ENCODE peak calls at places on chromosomes 1 and 21, in nine cellular contexts. One of them, this sample, is unnamed.

GRCh38 chr1:96944743-96945142 is 223.2 kb downstream of the PTBP2 start:
- DNase-seq in endothelial cell: no peak
- DNase-seq in lower lobe of right lung: no peak
- DNase-seq in AG04450: no peak
- DNase-seq in HFFc6: no peak
- DNase-seq in transverse colon: no peak
- DNase-seq in HFF-Myc: no peak
- DNase-seq in mucosa of descending colon: no peak
- DNase-seq in cardiac muscle cell: no peak
- DNase-seq in this sample: no peak

GRCh38 chr1:206867716-206868115 is 2.3 kb downstream of the IL20 start:
- DNase-seq in endothelial cell: no peak
- DNase-seq in lower lobe of right lung: no peak
- DNase-seq in AG04450: no peak
- DNase-seq in HFFc6: no peak
- DNase-seq in transverse colon: no peak
- DNase-seq in HFF-Myc: no peak
- DNase-seq in mucosa of descending colon: no peak
- DNase-seq in cardiac muscle cell: no peak
- DNase-seq in this sample: no peak

GRCh38 chr1:214003233-214003632 is 15.5 kb downstream of the PROX1 start:
- DNase-seq in endothelial cell: no peak
- DNase-seq in lower lobe of right lung: no peak
- DNase-seq in AG04450: no peak
- DNase-seq in HFFc6: no peak
- DNase-seq in transverse colon: no peak
- DNase-seq in HFF-Myc: no peak
- DNase-seq in mucosa of descending colon: no peak
- DNase-seq in cardiac muscle cell: no peak
- DNase-seq in this sample: no peak

GRCh38 chr1:236523704-236524141 is at the start of gene LGALS8:
- DNase-seq in endothelial cell: peak; percentile 80
- DNase-seq in lower lobe of right lung: peak; percentile 95
- DNase-seq in AG04450: peak; percentile 53
- DNase-seq in HFFc6: peak; percentile 82
- DNase-seq in transverse colon: peak; percentile 88
- DNase-seq in HFF-Myc: no peak
- DNase-seq in mucosa of descending colon: peak; percentile 92
- DNase-seq in cardiac muscle cell: peak; percentile 89
- DNase-seq in this sample: peak; percentile 63

GRCh38 chr1:210731193-210731592 is 402.5 kb downstream of the HHAT start:
- DNase-seq in endothelial cell: no peak
- DNase-seq in lower lobe of right lung: no peak
- DNase-seq in AG04450: no peak
- DNase-seq in HFFc6: no peak
- DNase-seq in transverse colon: no peak
- DNase-seq in HFF-Myc: no peak
- DNase-seq in mucosa of descending colon: no peak
- DNase-seq in cardiac muscle cell: no peak
- DNase-seq in this sample: no peak

GRCh38 chr21:35559128-35559831 is 501.0 kb downstream of the SETD4 start:
- DNase-seq in endothelial cell: no peak
- DNase-seq in lower lobe of right lung: no peak
- DNase-seq in AG04450: peak; percentile 82
- DNase-seq in HFFc6: peak; percentile 95
- DNase-seq in transverse colon: no peak
- DNase-seq in HFF-Myc: peak; percentile 81
- DNase-seq in mucosa of descending colon: no peak
- DNase-seq in cardiac muscle cell: peak; percentile 93
- DNase-seq in this sample: no peak

GRCh38 chr1:199173356-199173755 is 534.5 kb downstream of the PTPRC start:
- DNase-seq in endothelial cell: no peak
- DNase-seq in lower lobe of right lung: no peak
- DNase-seq in AG04450: peak; percentile 38
- DNase-seq in HFFc6: peak; percentile 49
- DNase-seq in transverse colon: no peak
- DNase-seq in HFF-Myc: no peak
- DNase-seq in mucosa of descending colon: no peak
- DNase-seq in cardiac muscle cell: no peak
- DNase-seq in this sample: no peak

GRCh38 chr1:190792873-190793272 is 315.2 kb upstream of the BRINP3 start:
- DNase-seq in endothelial cell: no peak
- DNase-seq in lower lobe of right lung: no peak
- DNase-seq in AG04450: no peak
- DNase-seq in HFFc6: no peak
- DNase-seq in transverse colon: no peak
- DNase-seq in HFF-Myc: no peak
- DNase-seq in mucosa of descending colon: no peak
- DNase-seq in cardiac muscle cell: no peak
- DNase-seq in this sample: no peak

GRCh38 chr1:119387858-119388257 is 19.3 kb downstream of the HAO2 start:
- DNase-seq in endothelial cell: no peak
- DNase-seq in lower lobe of right lung: no peak
- DNase-seq in AG04450: no peak
- DNase-seq in HFFc6: no peak
- DNase-seq in transverse colon: no peak
- DNase-seq in HFF-Myc: no peak
- DNase-seq in mucosa of descending colon: no peak
- DNase-seq in cardiac muscle cell: no peak
- DNase-seq in this sample: peak; percentile 14

GRCh38 chr1:108826081-108826635 is 30.7 kb downstream of the AKNAD1 start:
- DNase-seq in endothelial cell: no peak
- DNase-seq in lower lobe of right lung: no peak
- DNase-seq in AG04450: no peak
- DNase-seq in HFFc6: no peak
- DNase-seq in transverse colon: no peak
- DNase-seq in HFF-Myc: no peak
- DNase-seq in mucosa of descending colon: no peak
- DNase-seq in cardiac muscle cell: no peak
- DNase-seq in this sample: no peak

GRCh38 chr1:108831225-108831624 is 25.7 kb downstream of the AKNAD1 start:
- DNase-seq in endothelial cell: no peak
- DNase-seq in lower lobe of right lung: no peak
- DNase-seq in AG04450: no peak
- DNase-seq in HFFc6: peak; percentile 61
- DNase-seq in transverse colon: no peak
- DNase-seq in HFF-Myc: peak; percentile 80
- DNase-seq in mucosa of descending colon: no peak
- DNase-seq in cardiac muscle cell: peak; percentile 81
- DNase-seq in this sample: no peak

GRCh38 chr1:108829498-108829916 is 27.4 kb downstream of the AKNAD1 start:
- DNase-seq in endothelial cell: no peak
- DNase-seq in lower lobe of right lung: no peak
- DNase-seq in AG04450: no peak
- DNase-seq in HFFc6: peak; percentile 51
- DNase-seq in transverse colon: no peak
- DNase-seq in HFF-Myc: peak; percentile 55
- DNase-seq in mucosa of descending colon: no peak
- DNase-seq in cardiac muscle cell: no peak
- DNase-seq in this sample: no peak

GRCh38 chr1:108830119-108831008 is 26.5 kb downstream of the AKNAD1 start:
- DNase-seq in endothelial cell: no peak
- DNase-seq in lower lobe of right lung: peak; percentile 58
- DNase-seq in AG04450: peak; percentile 89
- DNase-seq in HFFc6: peak; percentile 97
- DNase-seq in transverse colon: peak; percentile 44
- DNase-seq in HFF-Myc: peak; percentile 96
- DNase-seq in mucosa of descending colon: peak; percentile 42
- DNase-seq in cardiac muscle cell: peak; percentile 89
- DNase-seq in this sample: no peak

DNA sequence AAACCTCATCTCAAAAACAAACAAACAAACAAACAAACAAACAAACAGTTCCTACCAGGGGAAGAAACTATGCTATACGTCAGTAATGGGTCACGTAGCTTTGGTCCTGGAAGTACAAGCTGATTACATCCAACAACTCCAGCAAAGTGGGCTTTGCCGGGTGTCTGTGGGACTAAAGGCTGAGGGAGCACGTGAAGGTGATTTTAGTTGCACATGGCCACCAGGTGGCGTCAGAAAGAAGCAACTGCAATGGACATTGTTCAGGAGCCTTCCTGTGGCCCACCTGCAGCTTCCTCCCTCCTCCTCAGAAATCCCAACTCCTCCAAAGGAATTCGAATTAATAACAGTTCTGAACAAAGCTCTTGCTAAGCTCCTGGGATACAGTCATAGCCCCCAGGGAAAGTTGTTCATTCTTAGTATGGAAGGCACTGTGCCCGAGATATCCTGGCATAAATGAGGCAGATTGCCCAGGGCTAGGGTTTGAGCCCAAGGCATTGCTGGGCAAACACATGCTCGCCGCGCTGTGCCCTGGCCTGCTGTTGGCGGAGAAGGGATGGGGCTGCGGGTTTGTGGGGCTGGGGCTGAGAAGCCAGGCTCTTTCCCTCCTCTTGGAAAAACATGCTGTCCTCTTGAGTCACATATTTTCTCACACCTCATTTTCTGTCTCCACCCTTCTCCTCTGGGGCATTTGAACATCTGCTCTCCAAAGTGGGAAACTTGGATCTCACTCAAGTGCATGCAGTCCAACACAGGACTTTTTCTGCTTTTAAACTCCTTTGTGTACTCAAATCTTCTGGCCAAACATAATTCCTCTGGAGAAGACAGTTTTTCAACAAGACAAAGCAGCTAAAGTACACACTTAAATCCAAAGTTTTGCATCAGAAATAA is 28.6 kb downstream of the AKNAD1 start:
- DNase-seq in endothelial cell: peak; percentile 78
- DNase-seq in lower lobe of right lung: peak; percentile 76
- DNase-seq in AG04450: no peak
- DNase-seq in HFFc6: peak; percentile 71
- DNase-seq in transverse colon: peak; percentile 84
- DNase-seq in HFF-Myc: peak; percentile 96
- DNase-seq in mucosa of descending colon: peak; percentile 76
- DNase-seq in cardiac muscle cell: peak; percentile 84
- DNase-seq in this sample: peak; percentile 69
- TF ChIP-seq CTCF in endothelial cell: peak; percentile 80
- TF ChIP-seq CTCF in lower lobe of right lung: peak; percentile 76
- TF ChIP-seq CTCF in AG04450: peak; percentile 77
- TF ChIP-seq CTCF in HFFc6: peak; percentile 96
- TF ChIP-seq CTCF in transverse colon: peak; percentile 80
- TF ChIP-seq CTCF in HFF-Myc: peak; percentile 76
- TF ChIP-seq CTCF in mucosa of descending colon: peak; percentile 30
- TF ChIP-seq CTCF in cardiac muscle cell: peak; percentile 72
- TF ChIP-seq CTCF in this sample: peak; percentile 45

GRCh38 chr1:22910286-22910685 is 62.4 kb downstream of the LACTBL1 start:
- DNase-seq in endothelial cell: no peak
- DNase-seq in lower lobe of right lung: no peak
- DNase-seq in AG04450: no peak
- DNase-seq in HFFc6: no peak
- DNase-seq in transverse colon: no peak
- DNase-seq in HFF-Myc: no peak
- DNase-seq in mucosa of descending colon: no peak
- DNase-seq in cardiac muscle cell: no peak
- DNase-seq in this sample: no peak

GRCh38 chr1:22906968-22907367 is 65.7 kb downstream of the LACTBL1 start:
- DNase-seq in endothelial cell: no peak
- DNase-seq in lower lobe of right lung: no peak
- DNase-seq in AG04450: no peak
- DNase-seq in HFFc6: no peak
- DNase-seq in transverse colon: no peak
- DNase-seq in HFF-Myc: no peak
- DNase-seq in mucosa of descending colon: no peak
- DNase-seq in cardiac muscle cell: no peak
- DNase-seq in this sample: no peak

GRCh38 chr1:22910986-22911651 is 61.5 kb downstream of the LACTBL1 start:
- DNase-seq in endothelial cell: no peak
- DNase-seq in lower lobe of right lung: no peak
- DNase-seq in AG04450: no peak
- DNase-seq in HFFc6: no peak
- DNase-seq in transverse colon: no peak
- DNase-seq in HFF-Myc: no peak
- DNase-seq in mucosa of descending colon: no peak
- DNase-seq in cardiac muscle cell: no peak
- DNase-seq in this sample: no peak

GRCh38 chr1:22908880-22909426 is 63.7 kb downstream of the LACTBL1 start:
- DNase-seq in endothelial cell: no peak
- DNase-seq in lower lobe of right lung: no peak
- DNase-seq in AG04450: no peak
- DNase-seq in HFFc6: no peak
- DNase-seq in transverse colon: no peak
- DNase-seq in HFF-Myc: no peak
- DNase-seq in mucosa of descending colon: no peak
- DNase-seq in cardiac muscle cell: no peak
- DNase-seq in this sample: no peak

GRCh38 chr1:22907528-22907927 is 65.1 kb downstream of the LACTBL1 start:
- DNase-seq in endothelial cell: no peak
- DNase-seq in lower lobe of right lung: no peak
- DNase-seq in AG04450: no peak
- DNase-seq in HFFc6: no peak
- DNase-seq in transverse colon: no peak
- DNase-seq in HFF-Myc: no peak
- DNase-seq in mucosa of descending colon: no peak
- DNase-seq in cardiac muscle cell: no peak
- DNase-seq in this sample: no peak
- TF ChIP-seq CTCF in endothelial cell: no peak
- TF ChIP-seq CTCF in lower lobe of right lung: no peak
- TF ChIP-seq CTCF in AG04450: no peak
- TF ChIP-seq CTCF in HFFc6: no peak
- TF ChIP-seq CTCF in transverse colon: no peak
- TF ChIP-seq CTCF in HFF-Myc: no peak
- TF ChIP-seq CTCF in mucosa of descending colon: no peak
- TF ChIP-seq CTCF in cardiac muscle cell: no peak
- TF ChIP-seq CTCF in this sample: no peak

DNA sequence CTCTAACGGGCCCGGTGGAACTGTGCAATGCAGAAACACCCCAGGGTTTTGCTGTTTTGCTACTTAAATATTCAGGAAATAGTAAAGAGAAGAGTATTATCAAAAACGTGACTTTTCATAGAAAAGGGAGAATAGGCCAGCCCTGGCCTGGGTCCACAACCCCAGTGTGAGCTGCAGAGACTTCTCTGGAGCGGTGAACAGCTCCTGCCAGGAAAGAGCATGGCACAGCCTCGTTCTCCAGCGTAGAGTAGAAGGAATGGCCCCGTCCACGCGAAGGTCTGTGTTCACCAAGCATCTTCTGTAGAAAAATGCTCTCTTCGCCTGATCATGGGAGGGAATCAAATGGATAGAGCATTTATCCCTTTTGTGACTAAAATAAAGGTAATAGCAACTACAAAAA is 51.4 kb downstream of the PDE9A start:
- DNase-seq in endothelial cell: no peak
- DNase-seq in lower lobe of right lung: no peak
- DNase-seq in AG04450: no peak
- DNase-seq in HFFc6: no peak
- DNase-seq in transverse colon: no peak
- DNase-seq in HFF-Myc: no peak
- DNase-seq in mucosa of descending colon: no peak
- DNase-seq in cardiac muscle cell: no peak
- DNase-seq in this sample: no peak
- TF ChIP-seq CTCF in endothelial cell: no peak
- TF ChIP-seq CTCF in lower lobe of right lung: no peak
- TF ChIP-seq CTCF in AG04450: no peak
- TF ChIP-seq CTCF in HFFc6: no peak
- TF ChIP-seq CTCF in transverse colon: no peak
- TF ChIP-seq CTCF in HFF-Myc: no peak
- TF ChIP-seq CTCF in mucosa of descending colon: no peak
- TF ChIP-seq CTCF in cardiac muscle cell: no peak
- TF ChIP-seq CTCF in this sample: no peak

DNA sequence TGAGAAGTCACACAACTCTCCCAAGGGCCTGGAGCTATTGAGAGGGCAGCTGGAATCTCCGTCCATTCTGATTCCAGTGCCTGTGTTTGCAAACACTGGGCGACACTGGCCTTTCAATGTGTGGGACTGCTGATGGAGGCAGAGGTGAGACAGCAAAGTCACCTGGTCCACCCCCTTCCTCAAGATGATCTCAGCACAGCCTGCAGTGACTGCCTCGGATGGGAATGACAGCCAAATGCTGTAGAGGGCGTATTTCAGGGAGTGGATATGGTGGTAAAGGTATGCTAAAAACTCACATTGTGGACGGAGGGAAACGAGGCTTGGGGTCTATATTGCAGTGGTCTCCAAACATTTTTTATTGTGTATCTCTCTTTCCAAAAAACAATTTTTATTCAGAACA is 15.5 kb upstream of the PGBD5 start:
- DNase-seq in endothelial cell: no peak
- DNase-seq in lower lobe of right lung: no peak
- DNase-seq in AG04450: no peak
- DNase-seq in HFFc6: no peak
- DNase-seq in transverse colon: no peak
- DNase-seq in HFF-Myc: no peak
- DNase-seq in mucosa of descending colon: no peak
- DNase-seq in cardiac muscle cell: no peak
- DNase-seq in this sample: peak; percentile 56
- TF ChIP-seq CTCF in endothelial cell: no peak
- TF ChIP-seq CTCF in lower lobe of right lung: no peak
- TF ChIP-seq CTCF in AG04450: no peak
- TF ChIP-seq CTCF in HFFc6: no peak
- TF ChIP-seq CTCF in transverse colon: no peak
- TF ChIP-seq CTCF in HFF-Myc: no peak
- TF ChIP-seq CTCF in mucosa of descending colon: no peak
- TF ChIP-seq CTCF in cardiac muscle cell: no peak
- TF ChIP-seq CTCF in this sample: no peak

This sample was measured in WTC11.